ENCODE peak calls at places on chromosomes 4 and X, in six cellular contexts. N is cardiac muscle cell, T is neural progenitor cell, U is body of pancreas, C is ascending aorta, W is fibroblast of lung. J is an unnamed sample.
A peak's percentile ranks its signal among the peaks of the same experiment; 100 is the strongest.

GRCh38 chr4:104490770-104491395 is 3.8 kb downstream of the CXXC4 start:
- DNase-seq in N (peak; percentile 76), T (peak; percentile 80), U (peak; percentile 83), C (peak; percentile 12), W (peak; percentile 49), J (peak; percentile 18)

GRCh38 chrX:154126101-154126500 is 17.9 kb upstream of the OPN1LW start:
- DNase-seq in N (no peak), T (no peak), U (no peak), C (no peak), W (no peak), J (no peak)

GRCh38 chr4:176545886-176546285 is 226.1 kb downstream of the SPCS3 start:
- DNase-seq in N (no peak), T (no peak), U (no peak), C (no peak), W (peak; percentile 54), J (no peak)

GRCh38 chr4:6342530-6343293 is 73.1 kb downstream of the WFS1 start:
- DNase-seq in N (peak; percentile 25), T (peak; percentile 59), U (no peak), C (no peak), W (peak; percentile 29), J (no peak)

GRCh38 chrX:118459494-118459893 is 36.1 kb upstream of the DOCK11 start:
- DNase-seq in N (peak; percentile 60), T (peak; percentile 36), U (no peak), C (no peak), W (peak; percentile 66), J (no peak)

GRCh38 chrX:85109235-85109634 is 105.6 kb downstream of the APOOL start:
- DNase-seq in N (peak; percentile 3), T (peak; percentile 26), U (peak; percentile 17), C (no peak), W (no peak), J (no peak)

GRCh38 chr4:166318810-166319525 is 445.9 kb downstream of the TLL1 start:
- DNase-seq in N (peak; percentile 64), T (no peak), U (no peak), C (no peak), W (no peak), J (no peak)

GRCh38 chr4:80185787-80186548 is 11.3 kb upstream of the PRDM8 start:
- DNase-seq in N (no peak), T (peak; percentile 57), U (no peak), C (no peak), W (no peak), J (no peak)

GRCh38 chrX:75603833-75604232 is 81.0 kb upstream of the ZDHHC15 start:
- DNase-seq in N (peak; percentile 19), T (peak; percentile 33), U (no peak), C (no peak), W (peak; percentile 18), J (no peak)

GRCh38 chr4:87092389-87093141 is 127.9 kb downstream of the KLHL8 start:
- DNase-seq in N (peak; percentile 88), T (no peak), U (peak; percentile 67), C (no peak), W (peak; percentile 82), J (peak; percentile 43)

GRCh38 chr4:118270492-118270891 is 82.3 kb downstream of the PRSS12 start:
- DNase-seq in N (peak; percentile 72), T (peak; percentile 65), U (no peak), C (no peak), W (peak; percentile 79), J (no peak)

GRCh38 chr4:70704333-70705145 is 16.2 kb downstream of the UTP3 start:
- DNase-seq in N (peak; percentile 71), T (peak; percentile 95), U (peak; percentile 82), C (peak; percentile 24), W (peak; percentile 68), J (no peak)

GRCh38 chr4:114807759-114808404 is 209.3 kb downstream of the UGT8 start:
- DNase-seq in N (peak; percentile 19), T (peak; percentile 71), U (peak; percentile 38), C (no peak), W (peak; percentile 7), J (no peak)

GRCh38 chr4:40827774-40828173 is 78.0 kb downstream of the NSUN7 start:
- DNase-seq in N (no peak), T (no peak), U (no peak), C (no peak), W (no peak), J (no peak)

GRCh38 chr4:128468485-128468989 is 180.9 kb upstream of the PGRMC2 start:
- DNase-seq in N (peak; percentile 98), T (no peak), U (no peak), C (peak; percentile 33), W (peak; percentile 100), J (peak; percentile 38)

GRCh38 chr4:73770917-73771316 is 30.5 kb downstream of the CXCL8 start:
- DNase-seq in N (peak; percentile 8), T (no peak), U (peak; percentile 68), C (no peak), W (no peak), J (no peak)

GRCh38 chrX:42396136-42396535 is 381.8 kb downstream of the PPP1R2C start:
- DNase-seq in N (no peak), T (no peak), U (no peak), C (no peak), W (no peak), J (no peak)

GRCh38 chr4:110224812-110225211 is 26.4 kb upstream of the ELOVL6 start:
- DNase-seq in N (peak; percentile 24), T (no peak), U (no peak), C (no peak), W (no peak), J (no peak)

GRCh38 chr4:8199594-8200301 is 658 bp downstream of the SH3TC1 start:
- DNase-seq in N (no peak), T (no peak), U (peak; percentile 48), C (no peak), W (no peak), J (no peak)

GRCh38 chr4:128955751-128956150 is 137.6 kb downstream of the SCLT1 start:
- DNase-seq in N (no peak), T (no peak), U (no peak), C (no peak), W (no peak), J (no peak)

GRCh38 chr4:10101559-10102192 is 14.9 kb downstream of the WDR1 start:
- DNase-seq in N (no peak), T (no peak), U (no peak), C (no peak), W (peak; percentile 44), J (no peak)

GRCh38 chr4:110735691-110736090 is 112.8 kb upstream of the PITX2 start:
- DNase-seq in N (peak; percentile 31), T (no peak), U (no peak), C (no peak), W (no peak), J (no peak)

GRCh38 chr4:33649015-33649414 is 2595.3 kb downstream of the ARAP2 start:
- DNase-seq in N (peak; percentile 66), T (peak; percentile 31), U (no peak), C (no peak), W (peak; percentile 58), J (no peak)

GRCh38 chrX:151790421-151791160 is 56.0 kb downstream of the CNGA2 start:
- DNase-seq in N (no peak), T (no peak), U (no peak), C (no peak), W (peak; percentile 1), J (no peak)

GRCh38 chrX:151793886-151794285 is 59.3 kb downstream of the CNGA2 start:
- DNase-seq in N (no peak), T (no peak), U (no peak), C (no peak), W (no peak), J (no peak)

GRCh38 chrX:151791961-151792360 is 57.4 kb downstream of the CNGA2 start:
- DNase-seq in N (no peak), T (no peak), U (no peak), C (no peak), W (no peak), J (no peak)

GRCh38 chrX:151792505-151792904 is 58.0 kb downstream of the CNGA2 start:
- DNase-seq in N (no peak), T (no peak), U (no peak), C (no peak), W (no peak), J (no peak)

GRCh38 chrX:151789179-151789800 is 54.7 kb downstream of the CNGA2 start:
- DNase-seq in N (peak; percentile 86), T (no peak), U (no peak), C (no peak), W (peak; percentile 52), J (peak; percentile 31)
- H3K4me1 ChIP-seq in N (no peaks in the 10 kb centered on the region), T (no peaks in the 10 kb centered on the region), U (no peaks in the 10 kb centered on the region), C (peaks cover 2% of the 10 kb centered on the region), W (no peaks in the 10 kb centered on the region), J (peaks cover 23% of the 10 kb centered on the region)

GRCh38 chr4:64271601-64272081 is 137.6 kb downstream of the TECRL start:
- DNase-seq in N (no peak), T (no peak), U (no peak), C (no peak), W (no peak), J (no peak)
- TF ChIP-seq CTCF in N (no peak), T (no peak), U (no peak), C (no peak), W (no peak), J (no peak)

GRCh38 chr4:148787831-148788477 is 345.7 kb upstream of the NR3C2 start:
- DNase-seq in N (no peak), T (no peak), U (no peak), C (no peak), W (peak; percentile 43), J (no peak)
- H3K27ac ChIP-seq in N (no peak overlapping the region), T (no peak overlapping the region), U (no peak overlapping the region), C (no peak overlapping the region), W (no peak overlapping the region), J (no peak overlapping the region)

GRCh38 chr4:103074598-103075434 is 1.7 kb downstream of the SLC9B2 start:
- DNase-seq in N (no peak), T (no peak), U (no peak), C (no peak), W (peak; percentile 37), J (no peak)
- H3K4me1 ChIP-seq in N (peaks cover 6% of the 10 kb centered on the region), T (peaks cover 15% of the 10 kb centered on the region), U (peaks cover 14% of the 10 kb centered on the region), C (peaks cover 3% of the 10 kb centered on the region), W (peaks cover 5% of the 10 kb centered on the region), J (peaks cover 11% of the 10 kb centered on the region)

GRCh38 chrX:1169198-1169597 is 43.3 kb downstream of the CRLF2 start:
- DNase-seq in N (no peak), T (no peak), U (no peak), C (no peak), W (no peak), J (no peak)
- TF ChIP-seq CTCF in N (no peak), T (no peak), U (no peak), C (no peak), W (no peak), J (no peak)

GRCh38 chr4:43453058-43453457 is 560.5 kb downstream of the GRXCR1 start:
- DNase-seq in N (no peak), T (no peak), U (no peak), C (no peak), W (no peak), J (no peak)

GRCh38 chr4:43457866-43458265 is 565.4 kb downstream of the GRXCR1 start:
- DNase-seq in N (no peak), T (no peak), U (no peak), C (no peak), W (no peak), J (no peak)

GRCh38 chr4:43458293-43458692 is 565.8 kb downstream of the GRXCR1 start:
- DNase-seq in N (no peak), T (no peak), U (no peak), C (no peak), W (no peak), J (no peak)

GRCh38 chr4:43456383-43456782 is 563.9 kb downstream of the GRXCR1 start:
- DNase-seq in N (peak; percentile 86), T (no peak), U (no peak), C (no peak), W (peak; percentile 66), J (no peak)
- H3K27ac ChIP-seq in N (no peak overlapping the region), T (no peak overlapping the region), U (no peak overlapping the region), C (no peak overlapping the region), W (no peak overlapping the region), J (no peak overlapping the region)

GRCh38 chrX:139077303-139078131 is 366.0 kb upstream of the FGF13 start:
- DNase-seq in N (no peak), T (no peak), U (no peak), C (no peak), W (peak; percentile 50), J (no peak)
- H3K4me1 ChIP-seq in N (no peaks in the 10 kb centered on the region), T (no peaks in the 10 kb centered on the region), U (no peaks in the 10 kb centered on the region), C (no peaks in the 10 kb centered on the region), W (no peaks in the 10 kb centered on the region), J (no peaks in the 10 kb centered on the region)

J was measured in thoracic aorta.